ENCODE peak calls at places on chromosomes 3 and 15, in six cellular contexts. D, G, R, F, V and T are unnamed samples.

GRCh38 chr3:39273119-39273518 is 6.7 kb downstream of the CX3CR1 start:
- DNase-seq in G (no peak), R (no peak), V (no peak), D (no peak), F (no peak), T (no peak)

GRCh38 chr15:59223736-59224135 is 17.1 kb downstream of the LDHAL6B start:
- DNase-seq in D (peak; percentile 22), R (no peak), F (no peak), G (no peak), V (no peak), T (no peak)

GRCh38 chr3:38829404-38829803 is 13.4 kb upstream of the SCN10A start:
- DNase-seq in D (peak; percentile 85), F (no peak), V (no peak), G (peak; percentile 49), R (peak; percentile 89), T (peak; percentile 67)

GRCh38 chr15:53197426-53197839 is 407.3 kb upstream of the ONECUT1 start:
- DNase-seq in R (peak; percentile 2), G (peak; percentile 1), D (peak; percentile 19), V (no peak), F (peak; percentile 56), T (peak; percentile 5)

GRCh38 chr3:141403576-141403975 is 35.3 kb downstream of the ZBTB38 start:
- DNase-seq in V (no peak), R (no peak), F (no peak), D (peak; percentile 22), G (no peak), T (no peak)

GRCh38 chr3:49397470-49397869 is 14.3 kb downstream of the RHOA start:
- DNase-seq in V (no peak), F (no peak), D (peak; percentile 18), G (no peak), R (no peak), T (no peak)

GRCh38 chr3:72997421-72997961 is 880 bp downstream of the PPP4R2 start:
- DNase-seq in F (peak; percentile 69), D (peak; percentile 69), V (no peak), R (peak; percentile 64), G (peak; percentile 25), T (peak; percentile 35)

GRCh38 chr15:36501063-36501678 is 78.3 kb upstream of the CDIN1 start:
- DNase-seq in F (peak; percentile 68), G (peak; percentile 64), V (no peak), D (peak; percentile 78), R (peak; percentile 79), T (peak; percentile 50)

GRCh38 chr3:194046995-194047681 is 88.8 kb upstream of the HES1 start:
- DNase-seq in V (no peak), R (no peak), D (no peak), G (no peak), F (peak; percentile 83), T (no peak)

GRCh38 chr15:69357773-69358765 is 56.1 kb upstream of the KIF23 start:
- DNase-seq in V (no peak), D (peak; percentile 79), F (no peak), G (no peak), R (peak; percentile 47), T (peak; percentile 29)

GRCh38 chr3:194249323-194250103 is 101.6 kb downstream of the CPN2 start:
- DNase-seq in G (no peak), F (no peak), R (no peak), D (no peak), V (no peak), T (no peak)

GRCh38 chr3:15205934-15206661 is at the start of gene CAPN7:
- DNase-seq in V (peak; percentile 74), R (peak; percentile 91), G (peak; percentile 69), D (peak; percentile 93), F (peak; percentile 96), T (peak; percentile 66)

GRCh38 chr3:161415506-161416231 is 44.4 kb upstream of the SPTSSB start:
- DNase-seq in F (no peak), R (peak; percentile 85), G (peak; percentile 73), D (peak; percentile 94), V (no peak), T (peak; percentile 53)

GRCh38 chr3:54951405-54951804 is 23.5 kb upstream of the LRTM1 start:
- DNase-seq in V (peak; percentile 7), F (no peak), D (peak; percentile 95), G (peak; percentile 72), R (peak; percentile 93), T (peak; percentile 39)
- TF ChIP-seq CTCF in V (peak; percentile 56), F (no peak), D (peak; percentile 77), G (peak; percentile 88), R (peak; percentile 92), T (peak; percentile 89)

DNA sequence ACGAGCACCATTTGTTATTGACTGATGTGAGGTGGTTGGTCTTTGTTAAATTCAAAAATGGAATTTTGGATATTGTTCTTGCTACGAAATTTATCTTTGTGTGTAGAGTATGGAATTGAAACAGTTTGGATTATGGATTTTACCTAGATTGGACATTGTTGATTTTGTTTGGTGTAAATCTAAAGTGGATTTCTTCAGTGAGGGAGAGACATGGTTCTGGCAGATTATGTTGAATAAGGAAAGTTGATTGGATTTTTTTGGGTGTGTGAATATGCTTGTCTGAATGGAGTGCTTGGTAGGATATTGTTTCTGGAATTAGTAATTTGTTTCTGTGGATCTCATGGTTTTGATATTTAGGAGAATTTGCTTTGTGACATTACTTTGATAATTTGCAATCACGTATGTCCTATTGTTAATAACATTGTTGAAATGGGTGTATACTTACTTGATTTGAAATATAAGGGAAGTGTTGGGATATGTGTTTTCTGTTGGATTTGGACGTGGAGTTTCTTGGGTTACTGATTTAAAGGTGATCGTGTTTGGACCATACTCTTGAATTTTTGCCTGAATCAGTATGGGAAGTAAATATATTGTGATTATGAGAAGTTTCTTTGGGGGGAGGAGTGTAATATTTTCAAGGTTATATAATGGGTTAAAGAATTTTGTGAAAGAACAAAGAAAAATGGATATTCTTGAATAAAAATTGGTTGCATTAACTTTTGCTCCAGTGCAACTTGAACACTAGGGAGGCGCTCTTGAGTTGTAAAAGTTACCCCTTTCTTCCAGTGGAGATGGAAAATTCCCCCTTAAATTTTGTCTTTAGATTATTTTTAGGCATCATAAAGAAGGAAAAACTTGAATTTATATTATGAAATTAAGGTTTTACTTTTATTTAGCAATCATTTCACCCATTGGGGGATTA is 875 bp upstream of the CHD2 start:
- DNase-seq in F (peak; percentile 38), G (no peak), D (peak; percentile 0), V (no peak), R (peak; percentile 50), T (no peak)
- H3K4me3 ChIP-seq in F (peak overlapping the region; percentile 18), G (no peak overlapping the region), D (no peak overlapping the region), V (peak overlapping the region; percentile 81), R (no peak overlapping the region), T (no peak overlapping the region)

DNA sequence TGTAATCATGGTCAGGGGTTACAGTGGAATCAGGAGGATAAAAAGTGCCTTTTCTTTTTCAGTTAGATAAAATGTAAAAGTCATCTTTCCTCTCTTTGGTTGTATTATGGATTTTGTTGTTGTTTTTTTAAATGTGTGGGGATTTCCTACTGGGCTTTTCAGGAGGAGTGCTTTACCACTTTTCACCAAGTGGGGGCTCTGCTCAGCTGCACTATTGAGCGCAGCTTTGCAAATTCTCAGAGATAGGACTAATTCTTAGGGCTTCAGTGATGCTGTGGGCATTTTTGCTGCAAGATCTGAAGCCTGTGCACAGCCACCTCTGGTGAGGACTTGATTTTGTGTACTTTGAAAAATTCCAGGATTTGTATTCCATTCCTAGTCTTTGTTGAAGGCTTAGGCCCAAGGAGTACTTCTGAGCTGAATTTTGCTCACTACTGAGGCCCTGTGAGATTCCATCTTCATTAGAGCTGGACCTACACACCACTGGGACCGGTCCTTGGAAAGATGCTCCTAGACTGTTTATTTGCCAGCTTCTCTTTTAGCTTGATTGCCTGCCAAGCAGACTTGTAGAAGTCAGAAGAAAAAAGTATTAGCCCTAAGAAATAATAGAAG is 7.5 kb downstream of the GNB5 start:
- DNase-seq in V (no peak), G (no peak), D (peak; percentile 37), F (peak; percentile 43), R (peak; percentile 39), T (no peak)
- TF ChIP-seq CTCF in V (peak; percentile 40), G (peak; percentile 76), D (peak; percentile 73), F (peak; percentile 61), R (peak; percentile 71), T (peak; percentile 62)

GRCh38 chr3:133162906-133163305 is 124.7 kb downstream of the TMEM108 start:
- DNase-seq in D (no peak), V (no peak), R (no peak), F (no peak), G (no peak), T (no peak)

GRCh38 chr3:133157716-133158115 is 119.5 kb downstream of the TMEM108 start:
- DNase-seq in D (no peak), R (no peak), G (no peak), V (no peak), F (no peak), T (no peak)

GRCh38 chr3:133161666-133162065 is 123.5 kb downstream of the TMEM108 start:
- DNase-seq in F (no peak), V (no peak), R (no peak), G (no peak), D (no peak), T (no peak)

GRCh38 chr3:133158686-133159085 is 120.5 kb downstream of the TMEM108 start:
- DNase-seq in R (no peak), G (no peak), F (no peak), V (no peak), D (no peak), T (no peak)

DNA sequence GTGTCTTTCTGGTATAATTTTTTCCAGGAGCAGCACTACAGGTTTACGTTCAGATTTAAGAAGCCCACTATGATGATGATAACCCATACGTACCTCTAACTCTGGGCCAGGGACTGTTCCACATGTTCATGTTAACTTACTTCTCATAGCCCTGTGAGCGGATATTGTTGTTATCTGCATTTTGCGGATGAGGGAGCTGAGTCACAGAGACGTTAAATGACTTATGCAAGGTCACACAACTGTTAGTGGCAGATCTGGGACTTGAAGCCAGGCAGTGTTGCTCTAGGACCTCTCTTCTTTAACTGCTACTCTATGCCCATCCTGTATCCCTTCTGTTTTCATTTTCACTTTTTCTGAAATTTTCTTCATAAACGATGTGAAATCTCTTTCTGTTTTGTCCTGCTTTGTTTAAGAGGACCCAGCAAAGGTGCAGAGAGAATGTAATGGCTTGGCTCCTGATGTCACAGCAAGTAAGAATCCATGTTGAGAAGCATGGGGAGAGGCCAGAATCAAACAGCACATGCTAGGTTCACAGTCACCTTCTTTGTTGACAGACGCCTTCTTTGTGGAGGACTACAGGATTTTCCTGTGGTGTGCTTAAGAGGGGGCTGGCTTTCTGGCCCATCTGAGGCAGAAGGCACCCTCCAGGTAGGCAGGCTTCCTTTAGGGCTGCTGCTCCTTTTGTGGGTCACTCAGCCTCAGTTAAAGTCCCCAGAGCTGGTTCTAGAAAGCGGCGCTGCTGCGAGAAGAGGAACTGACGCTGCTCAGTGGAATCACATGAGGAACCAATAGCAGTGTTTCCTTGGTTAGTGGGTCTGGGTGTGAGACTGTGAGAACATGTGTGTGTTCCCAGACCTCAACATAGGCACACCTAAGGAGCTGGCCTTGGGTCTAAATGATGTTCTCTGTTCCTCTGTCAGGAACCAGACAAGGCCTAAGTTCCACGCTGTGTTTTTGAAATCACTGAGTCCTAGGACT is 121.6 kb downstream of the TMEM108 start:
- DNase-seq in D (no peak), R (no peak), G (no peak), V (no peak), F (peak; percentile 3), T (no peak)
- H3K4me3 ChIP-seq in D (no peak overlapping the region), R (no peak overlapping the region), G (no peak overlapping the region), V (no peak overlapping the region), F (no peak overlapping the region), T (no peak overlapping the region)

GRCh38 chr3:52429031-52429430 is 15.9 kb downstream of the SEMA3G start:
- DNase-seq in V (no peak), G (no peak), R (no peak), F (no peak), D (no peak), T (no peak)
- TF ChIP-seq CTCF in V (no peak), G (no peak), R (no peak), F (no peak), D (no peak), T (no peak)